ENCODE peak calls at places on chromosomes 12 and 14, in nine cellular contexts. P is AG04450, B is lower lobe of right lung, F is PC-3, Y is MM.1S, A is cardiac muscle cell, V is psoas muscle, Z is brain microvascular endothelial cell, N is GM23338. L is an unnamed sample.

GRCh38 chr12:12333980-12334709 is 15.9 kb downstream of the MANSC1 start:
- DNase-seq in P (no peak), Z (peak; percentile 18), N (peak; percentile 66), Y (peak; percentile 72), A (peak; percentile 63), F (peak; percentile 56), V (peak; percentile 73), B (peak; percentile 68), L (peak; percentile 32)

GRCh38 chr14:60817113-60817512 is 82.6 kb downstream of the MNAT1 start:
- DNase-seq in Y (no peak), N (no peak), A (no peak), B (no peak), P (no peak), Z (no peak), F (no peak), V (no peak), L (no peak)

GRCh38 chr14:47674148-47674545 is 1.3 kb downstream of the MDGA2 start:
- DNase-seq in P (no peak), N (peak; percentile 55), F (no peak), Z (peak; percentile 5), Y (no peak), A (peak; percentile 61), B (no peak), V (no peak), L (peak; percentile 10)

GRCh38 chr12:51009038-51009437 is 17.1 kb downstream of the SLC11A2 start:
- DNase-seq in A (no peak), Z (no peak), N (no peak), P (no peak), Y (no peak), F (no peak), V (peak; percentile 85), B (peak; percentile 85), L (peak; percentile 23)

GRCh38 chr12:389138-390096 is at the start of gene KDM5A:
- DNase-seq in P (peak; percentile 90), V (peak; percentile 94), Z (peak; percentile 88), N (peak; percentile 97), F (peak; percentile 85), B (peak; percentile 92), A (peak; percentile 96), Y (peak; percentile 93), L (peak; percentile 96)

GRCh38 chr14:104266643-104267575 is 128.5 kb downstream of the KIF26A start:
- DNase-seq in B (peak; percentile 24), A (no peak), Z (no peak), V (no peak), F (no peak), N (no peak), P (no peak), Y (no peak), L (no peak)

GRCh38 chr12:102118874-102119273 is 1.0 kb downstream of the NUP37 start:
- DNase-seq in V (no peak), F (no peak), P (no peak), Y (no peak), A (no peak), N (no peak), B (no peak), Z (no peak), L (no peak)

GRCh38 chr12:93706824-93707223 is 29.6 kb downstream of the CRADD start:
- DNase-seq in B (no peak), A (no peak), Z (no peak), N (no peak), Y (no peak), F (peak; percentile 28), P (no peak), V (no peak), L (no peak)

GRCh38 chr14:30185832-30186231 is 258.2 kb upstream of the PRKD1 start:
- DNase-seq in A (no peak), Z (no peak), N (peak; percentile 40), Y (no peak), P (no peak), F (no peak), V (no peak), B (no peak), L (no peak)

GRCh38 chr14:70754989-70755388 is 54.3 kb downstream of the MAP3K9 start:
- DNase-seq in P (no peak), Z (peak; percentile 4), B (peak; percentile 74), A (no peak), Y (no peak), N (no peak), V (no peak), F (peak; percentile 98), L (peak; percentile 42)

GRCh38 chr12:100688451-100688864 is 106.1 kb upstream of the ANO4 start:
- DNase-seq in P (no peak), F (no peak), A (no peak), N (no peak), V (no peak), Y (no peak), Z (no peak), B (no peak), L (no peak)

GRCh38 chr14:62443796-62444195 is 601.5 kb downstream of the KCNH5 start:
- DNase-seq in B (no peak), N (no peak), Y (no peak), F (peak; percentile 42), P (peak; percentile 54), A (no peak), V (no peak), Z (peak; percentile 55), L (peak; percentile 44)

GRCh38 chr12:39127401-39127800 is 222.0 kb upstream of the CPNE8 start:
- DNase-seq in N (no peak), P (no peak), Y (no peak), B (no peak), Z (no peak), F (peak; percentile 91), A (no peak), V (no peak), L (peak; percentile 47)

GRCh38 chr14:100422556-100423420 is 99.6 kb downstream of the SLC25A47 start:
- DNase-seq in P (no peak), A (no peak), V (no peak), B (no peak), Z (peak; percentile 32), Y (no peak), N (no peak), F (peak; percentile 28), L (peak; percentile 89)

GRCh38 chr12:118633071-118633470 is 256.7 kb downstream of the SUDS3 start:
- DNase-seq in Y (no peak), N (peak; percentile 19), V (no peak), P (no peak), A (peak; percentile 38), F (no peak), B (no peak), Z (no peak), L (no peak)

GRCh38 chr12:29796823-29797263 is 13.1 kb upstream of the TMTC1 start:
- DNase-seq in F (peak; percentile 98), A (no peak), Y (no peak), B (no peak), Z (peak; percentile 82), P (peak; percentile 87), N (no peak), V (no peak), L (peak; percentile 92)

GRCh38 chr12:62256408-62257079 is 3.7 kb upstream of the USP15 start:
- DNase-seq in P (no peak), V (no peak), A (no peak), N (no peak), Z (no peak), F (no peak), B (no peak), Y (no peak), L (no peak)

GRCh38 chr12:71193041-71193440 is 35.2 kb upstream of the TSPAN8 start:
- DNase-seq in F (no peak), B (no peak), V (no peak), P (no peak), N (no peak), Z (no peak), Y (no peak), A (no peak), L (no peak)

GRCh38 chr12:1576410-1577240 is 17.8 kb downstream of the FBXL14 start:
- DNase-seq in B (no peak), Y (no peak), N (peak; percentile 16), P (no peak), F (peak; percentile 7), Z (peak; percentile 78), A (peak; percentile 85), V (no peak), L (peak; percentile 66)
- H3K4me3 ChIP-seq in B (peak overlapping the region; percentile 27), Y (no peak overlapping the region), N (no peak overlapping the region), P (peak overlapping the region; percentile 34), F (no peak overlapping the region), Z (no peak overlapping the region), A (no peak overlapping the region), V (no peak overlapping the region), L (no peak overlapping the region)

GRCh38 chr14:96309907-96310330 is 53.2 kb downstream of the ATG2B start:
- DNase-seq in V (no peak), F (no peak), P (no peak), N (no peak), Y (no peak), B (no peak), Z (no peak), A (no peak), L (peak; percentile 2)
- TF ChIP-seq CTCF in V (no peak), F (peak; percentile 14), P (peak; percentile 29), N (peak; percentile 34), Y (no peak), B (no peak), Z (peak; percentile 23), A (no peak), L (no peak)

GRCh38 chr14:88852632-88853031 is 28.2 kb downstream of the TTC8 start:
- DNase-seq in N (no peak), P (no peak), F (no peak), Z (no peak), A (no peak), V (no peak), B (no peak), Y (no peak), L (no peak)

GRCh38 chr14:88851587-88851986 is 27.1 kb downstream of the TTC8 start:
- DNase-seq in V (no peak), B (no peak), F (no peak), N (no peak), Y (peak; percentile 7), Z (no peak), P (no peak), A (no peak), L (no peak)

GRCh38 chr14:88856786-88857366 is 32.4 kb downstream of the TTC8 start:
- DNase-seq in F (no peak), N (no peak), A (no peak), P (no peak), V (no peak), Y (no peak), B (no peak), Z (no peak), L (peak; percentile 51)

GRCh38 chr14:88849717-88850116 is 25.3 kb downstream of the TTC8 start:
- DNase-seq in P (no peak), V (no peak), A (no peak), Z (no peak), N (no peak), F (no peak), Y (no peak), B (no peak), L (no peak)

DNA sequence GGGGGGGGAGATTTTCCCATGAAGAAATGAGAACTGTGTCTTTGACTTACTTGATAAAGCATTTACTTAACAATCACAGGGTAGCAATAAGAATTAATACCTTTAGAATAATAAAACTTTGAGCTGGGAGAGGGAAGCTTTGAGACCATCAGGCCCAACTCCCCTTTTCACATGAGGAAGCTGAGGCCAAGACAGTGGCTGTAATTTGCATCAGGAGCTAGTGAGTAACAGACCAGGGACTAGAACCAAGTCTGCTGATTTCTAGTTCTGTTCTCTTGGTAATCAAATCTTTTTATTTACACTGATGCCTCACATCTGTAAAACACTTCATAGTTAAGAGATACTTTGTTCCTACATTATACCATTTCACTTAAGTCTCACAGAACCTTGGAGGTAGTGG is 28.7 kb downstream of the TTC8 start:
- DNase-seq in Y (no peak), N (peak; percentile 17), A (no peak), V (no peak), F (no peak), P (no peak), B (no peak), Z (no peak), L (no peak)
- H3K4me3 ChIP-seq in Y (no peak overlapping the region), N (no peak overlapping the region), A (no peak overlapping the region), V (no peak overlapping the region), F (no peak overlapping the region), P (no peak overlapping the region), B (no peak overlapping the region), Z (no peak overlapping the region), L (no peak overlapping the region)

GRCh38 chr12:126704609-126705008 is 1562.4 kb upstream of the TMEM132C start:
- DNase-seq in Y (no peak), V (no peak), P (no peak), F (peak; percentile 11), Z (no peak), B (no peak), N (peak; percentile 43), A (no peak), L (no peak)
- TF ChIP-seq CTCF in Y (peak; percentile 2), V (no peak), P (no peak), F (peak; percentile 50), Z (no peak), B (no peak), N (peak; percentile 16), A (no peak), L (peak; percentile 15)